ENCODE peak calls at places on chromosomes 5 and 9, in seven cellular contexts. One of them, this sample, is unnamed. For H3K9me2 and H3K4me1, the result is how much of the 10 kb centered on the place peaks cover.

GRCh38 chr5:90000351-90000750 is 409.2 kb downstream of the CETN3 start:
- DNase-seq in PC-3: no peak
- DNase-seq in SK-N-SH: no peak
- DNase-seq in hepatocyte: no peak
- DNase-seq in PC-9: no peak
- DNase-seq in GM23248: no peak
- DNase-seq in MM.1S: peak
- DNase-seq in this sample: peak

GRCh38 chr5:102582706-102583105 is 83.9 kb upstream of the SLCO6A1 start:
- DNase-seq in PC-3: no peak
- DNase-seq in SK-N-SH: no peak
- DNase-seq in hepatocyte: no peak
- DNase-seq in PC-9: no peak
- DNase-seq in GM23248: peak
- DNase-seq in MM.1S: no peak
- DNase-seq in this sample: no peak

GRCh38 chr9:96149881-96150280 is 152.1 kb downstream of the HSD17B3 start:
- DNase-seq in PC-3: no peak
- DNase-seq in SK-N-SH: no peak
- DNase-seq in hepatocyte: no peak
- DNase-seq in PC-9: no peak
- DNase-seq in GM23248: no peak
- DNase-seq in MM.1S: no peak
- DNase-seq in this sample: no peak

GRCh38 chr5:113311301-113311700 is 123.5 kb downstream of the TSSK1B start:
- DNase-seq in PC-3: no peak
- DNase-seq in SK-N-SH: no peak
- DNase-seq in hepatocyte: peak
- DNase-seq in PC-9: no peak
- DNase-seq in GM23248: no peak
- DNase-seq in MM.1S: no peak
- DNase-seq in this sample: no peak

GRCh38 chr5:118687671-118688621 is 300.4 kb downstream of the DTWD2 start:
- DNase-seq in PC-3: no peak
- DNase-seq in SK-N-SH: no peak
- DNase-seq in hepatocyte: no peak
- DNase-seq in PC-9: no peak
- DNase-seq in GM23248: no peak
- DNase-seq in MM.1S: no peak
- DNase-seq in this sample: no peak

GRCh38 chr9:28841795-28842194 is 1268.5 kb upstream of the C9orf72 start:
- DNase-seq in PC-3: no peak
- DNase-seq in SK-N-SH: no peak
- DNase-seq in hepatocyte: no peak
- DNase-seq in PC-9: no peak
- DNase-seq in GM23248: no peak
- DNase-seq in MM.1S: peak
- DNase-seq in this sample: no peak

GRCh38 chr9:127746959-127747569 is 12.0 kb upstream of the TOR2A start:
- DNase-seq in PC-3: no peak
- DNase-seq in SK-N-SH: no peak
- DNase-seq in hepatocyte: no peak
- DNase-seq in PC-9: no peak
- DNase-seq in GM23248: no peak
- DNase-seq in MM.1S: no peak
- DNase-seq in this sample: no peak

GRCh38 chr9:5869315-5870019 is 21.2 kb upstream of the MLANA start:
- DNase-seq in PC-3: peak
- DNase-seq in SK-N-SH: no peak
- DNase-seq in hepatocyte: no peak
- DNase-seq in PC-9: peak
- DNase-seq in GM23248: peak
- DNase-seq in MM.1S: no peak
- DNase-seq in this sample: peak

GRCh38 chr5:146475190-146475801 is 28.2 kb downstream of the TCERG1 start:
- DNase-seq in PC-3: peak
- DNase-seq in SK-N-SH: no peak
- DNase-seq in hepatocyte: no peak
- DNase-seq in PC-9: no peak
- DNase-seq in GM23248: peak
- DNase-seq in MM.1S: no peak
- DNase-seq in this sample: peak

GRCh38 chr5:31133488-31133887 is 60.0 kb upstream of the CDH6 start:
- DNase-seq in PC-3: peak
- DNase-seq in SK-N-SH: no peak
- DNase-seq in hepatocyte: no peak
- DNase-seq in PC-9: no peak
- DNase-seq in GM23248: peak
- DNase-seq in MM.1S: no peak
- DNase-seq in this sample: no peak

GRCh38 chr5:98969400-98969799 is 40.6 kb upstream of the CHD1 start:
- DNase-seq in PC-3: no peak
- DNase-seq in SK-N-SH: no peak
- DNase-seq in hepatocyte: no peak
- DNase-seq in PC-9: no peak
- DNase-seq in GM23248: no peak
- DNase-seq in MM.1S: no peak
- DNase-seq in this sample: no peak

GRCh38 chr5:18972244-18972643 is 1015.8 kb downstream of the CDH18 start:
- DNase-seq in PC-3: no peak
- DNase-seq in SK-N-SH: no peak
- DNase-seq in hepatocyte: no peak
- DNase-seq in PC-9: no peak
- DNase-seq in GM23248: no peak
- DNase-seq in MM.1S: no peak
- DNase-seq in this sample: no peak

GRCh38 chr5:146507428-146507827 is 8.6 kb downstream of the GPR151 start:
- DNase-seq in PC-3: no peak
- DNase-seq in SK-N-SH: no peak
- DNase-seq in hepatocyte: no peak
- DNase-seq in PC-9: no peak
- DNase-seq in GM23248: no peak
- DNase-seq in MM.1S: no peak
- DNase-seq in this sample: no peak

GRCh38 chr9:70478963-70479641 is 64.6 kb upstream of the KLF9 start:
- DNase-seq in PC-3: no peak
- DNase-seq in SK-N-SH: no peak
- DNase-seq in hepatocyte: peak
- DNase-seq in PC-9: peak
- DNase-seq in GM23248: peak
- DNase-seq in MM.1S: no peak
- DNase-seq in this sample: no peak

GRCh38 chr5:6162175-6162574 is 216.2 kb downstream of the MED10 start:
- DNase-seq in PC-3: no peak
- DNase-seq in SK-N-SH: no peak
- DNase-seq in hepatocyte: peak
- DNase-seq in PC-9: no peak
- DNase-seq in GM23248: no peak
- DNase-seq in MM.1S: no peak
- DNase-seq in this sample: no peak

GRCh38 chr5:56055287-56055686 is 60.5 kb upstream of the IL6ST start:
- DNase-seq in PC-3: no peak
- DNase-seq in SK-N-SH: no peak
- DNase-seq in hepatocyte: no peak
- DNase-seq in PC-9: no peak
- DNase-seq in GM23248: peak
- DNase-seq in MM.1S: no peak
- DNase-seq in this sample: no peak

GRCh38 chr5:152686931-152687330 is 281.9 kb upstream of the NMUR2 start:
- DNase-seq in PC-3: no peak
- DNase-seq in SK-N-SH: no peak
- DNase-seq in hepatocyte: no peak
- DNase-seq in PC-9: no peak
- DNase-seq in GM23248: no peak
- DNase-seq in MM.1S: no peak
- DNase-seq in this sample: no peak

GRCh38 chr9:109109962-109110325 is 9.8 kb downstream of the TMEM245 start:
- DNase-seq in PC-3: no peak
- DNase-seq in SK-N-SH: no peak
- DNase-seq in hepatocyte: no peak
- DNase-seq in PC-9: no peak
- DNase-seq in GM23248: no peak
- DNase-seq in MM.1S: no peak
- DNase-seq in this sample: no peak

GRCh38 chr9:101485873-101486692 is 47.6 kb upstream of the RNF20 start:
- DNase-seq in PC-3: no peak
- DNase-seq in SK-N-SH: peak
- DNase-seq in hepatocyte: peak
- DNase-seq in PC-9: no peak
- DNase-seq in GM23248: peak
- DNase-seq in MM.1S: no peak
- DNase-seq in this sample: no peak

GRCh38 chr5:73295447-73295846 is 122.5 kb downstream of the TMEM174 start:
- DNase-seq in PC-3: no peak
- DNase-seq in SK-N-SH: no peak
- DNase-seq in hepatocyte: no peak
- DNase-seq in PC-9: no peak
- DNase-seq in GM23248: no peak
- DNase-seq in MM.1S: no peak
- DNase-seq in this sample: peak

GRCh38 chr9:15444141-15444540 is 21.5 kb downstream of the SNAPC3 start:
- DNase-seq in PC-3: no peak
- DNase-seq in SK-N-SH: no peak
- DNase-seq in hepatocyte: no peak
- DNase-seq in PC-9: no peak
- DNase-seq in GM23248: no peak
- DNase-seq in MM.1S: no peak
- DNase-seq in this sample: no peak

DNA sequence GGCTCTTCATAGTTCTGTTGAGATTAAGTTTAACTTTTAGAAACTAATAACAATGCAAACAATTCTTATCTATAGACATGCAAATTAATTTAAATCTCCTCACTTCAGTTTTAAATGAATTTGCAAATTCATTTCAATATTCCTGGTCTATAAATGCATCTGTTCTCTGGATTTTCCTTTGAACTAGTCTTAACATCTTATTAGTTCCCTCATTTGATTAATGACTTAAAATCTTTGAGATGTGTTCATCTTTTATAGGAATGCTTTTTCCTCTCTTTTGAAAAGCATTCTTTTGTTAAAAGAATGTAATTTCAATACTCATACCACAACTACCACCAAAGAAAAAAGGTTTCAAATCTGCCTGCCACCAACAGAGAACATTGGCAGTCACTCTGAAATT is 169.4 kb downstream of the RASEF start:
- DNase-seq in PC-3: no peak
- DNase-seq in SK-N-SH: no peak
- DNase-seq in hepatocyte: no peak
- DNase-seq in PC-9: no peak
- DNase-seq in GM23248: no peak
- DNase-seq in MM.1S: no peak
- DNase-seq in this sample: no peak
- H3K9me2 ChIP-seq in PC-3: under half
- H3K9me2 ChIP-seq in SK-N-SH: under half
- H3K9me2 ChIP-seq in hepatocyte: under half
- H3K9me2 ChIP-seq in PC-9: under half
- H3K9me2 ChIP-seq in GM23248: under half
- H3K9me2 ChIP-seq in MM.1S: under half
- H3K9me2 ChIP-seq in this sample: under half

GRCh38 chr9:95044731-95045508 is 272.6 kb downstream of the FANCC start:
- DNase-seq in PC-3: no peak
- DNase-seq in SK-N-SH: no peak
- DNase-seq in hepatocyte: peak
- DNase-seq in PC-9: no peak
- DNase-seq in GM23248: no peak
- DNase-seq in MM.1S: no peak
- DNase-seq in this sample: no peak

GRCh38 chr9:95047452-95048224 is 269.9 kb downstream of the FANCC start:
- DNase-seq in PC-3: no peak
- DNase-seq in SK-N-SH: no peak
- DNase-seq in hepatocyte: no peak
- DNase-seq in PC-9: no peak
- DNase-seq in GM23248: no peak
- DNase-seq in MM.1S: no peak
- DNase-seq in this sample: no peak

GRCh38 chr9:95045751-95046150 is 271.8 kb downstream of the FANCC start:
- DNase-seq in PC-3: no peak
- DNase-seq in SK-N-SH: no peak
- DNase-seq in hepatocyte: no peak
- DNase-seq in PC-9: no peak
- DNase-seq in GM23248: no peak
- DNase-seq in MM.1S: no peak
- DNase-seq in this sample: no peak

GRCh38 chr9:95049761-95050160 is 267.7 kb downstream of the FANCC start:
- DNase-seq in PC-3: no peak
- DNase-seq in SK-N-SH: no peak
- DNase-seq in hepatocyte: no peak
- DNase-seq in PC-9: no peak
- DNase-seq in GM23248: peak
- DNase-seq in MM.1S: no peak
- DNase-seq in this sample: no peak

GRCh38 chr9:95048225-95049087 is 269.1 kb downstream of the FANCC start:
- DNase-seq in PC-3: peak
- DNase-seq in SK-N-SH: peak
- DNase-seq in hepatocyte: peak
- DNase-seq in PC-9: peak
- DNase-seq in GM23248: peak
- DNase-seq in MM.1S: peak
- DNase-seq in this sample: peak
- H2AFZ ChIP-seq in PC-3: peak
- H2AFZ ChIP-seq in SK-N-SH: no peak
- H2AFZ ChIP-seq in hepatocyte: no peak
- H2AFZ ChIP-seq in PC-9: peak
- H2AFZ ChIP-seq in GM23248: no peak
- H2AFZ ChIP-seq in MM.1S: peak
- H2AFZ ChIP-seq in this sample: no peak

DNA sequence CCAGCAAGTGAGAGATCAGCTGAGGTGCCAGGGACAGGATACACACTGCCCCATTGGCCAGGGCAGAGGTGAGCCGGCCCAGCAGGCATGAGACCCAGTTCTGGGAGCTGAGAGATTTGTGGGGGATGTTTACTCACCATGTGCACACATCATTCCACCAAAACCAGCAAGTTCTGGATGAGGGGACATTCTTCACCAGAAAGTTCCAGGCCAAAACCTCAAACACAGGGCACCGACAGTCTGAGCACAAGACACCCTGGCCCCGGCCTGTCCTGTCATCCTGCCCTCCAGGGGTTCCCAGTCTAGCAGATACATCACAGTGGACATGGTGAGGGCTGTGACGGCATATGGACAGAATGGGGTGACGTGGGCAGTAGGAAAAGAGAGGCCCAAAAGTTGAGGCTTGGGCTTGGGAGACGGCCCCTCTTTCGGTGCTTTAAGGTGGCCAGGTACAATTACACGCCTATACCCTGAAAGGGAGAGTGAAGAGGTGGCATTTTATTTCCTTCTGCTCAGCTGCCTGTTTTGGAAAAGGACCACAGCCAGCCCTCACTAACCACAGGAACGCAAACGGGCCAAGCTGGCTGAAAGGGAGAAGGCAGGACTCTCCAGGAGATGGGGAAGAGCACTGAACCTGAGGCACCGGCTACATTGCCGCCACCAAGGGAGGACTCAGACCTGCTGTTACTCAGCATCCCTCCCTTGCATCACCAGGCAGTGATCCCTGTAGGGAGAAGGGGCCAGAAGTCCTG is 64.0 kb downstream of the SHB start:
- DNase-seq in PC-3: no peak
- DNase-seq in SK-N-SH: no peak
- DNase-seq in hepatocyte: no peak
- DNase-seq in PC-9: no peak
- DNase-seq in GM23248: no peak
- DNase-seq in MM.1S: no peak
- DNase-seq in this sample: no peak
- H3K4me1 ChIP-seq in PC-3: half or more
- H3K4me1 ChIP-seq in SK-N-SH: under half
- H3K4me1 ChIP-seq in hepatocyte: under half
- H3K4me1 ChIP-seq in PC-9: under half
- H3K4me1 ChIP-seq in GM23248: under half
- H3K4me1 ChIP-seq in MM.1S: under half
- H3K4me1 ChIP-seq in this sample: half or more

GRCh38 chr9:82894961-82895902 is 167.7 kb downstream of the RASEF start:
- DNase-seq in PC-3: no peak
- DNase-seq in SK-N-SH: peak
- DNase-seq in hepatocyte: peak
- DNase-seq in PC-9: no peak
- DNase-seq in GM23248: no peak
- DNase-seq in MM.1S: no peak
- DNase-seq in this sample: no peak
- H3K9me2 ChIP-seq in PC-3: under half
- H3K9me2 ChIP-seq in SK-N-SH: under half
- H3K9me2 ChIP-seq in hepatocyte: under half
- H3K9me2 ChIP-seq in PC-9: under half
- H3K9me2 ChIP-seq in GM23248: under half
- H3K9me2 ChIP-seq in MM.1S: under half
- H3K9me2 ChIP-seq in this sample: under half